ENCODE peak calls at places on chromosomes 4 and X, in four cellular contexts. Q is H1, I is mesendoderm, U is IMR-90. R is an unnamed sample.

GRCh38 chrX:109934434-109934833 is 68.5 kb upstream of the TMEM164 start:
- DNase-seq in Q (no peak), I (no peak), U (peak; percentile 21), R (no peak)

GRCh38 chr4:23368081-23368697 is 521.7 kb downstream of the PPARGC1A start:
- DNase-seq in Q (peak; percentile 62), I (peak; percentile 71), U (peak; percentile 1), R (peak; percentile 75)

GRCh38 chrX:111041018-111041462 is 55.0 kb upstream of the PAK3 start:
- DNase-seq in Q (no peak), I (no peak), U (peak; percentile 90), R (no peak)

GRCh38 chr4:175469519-175469918 is 342.5 kb downstream of the GPM6A start:
- DNase-seq in Q (no peak), I (peak; percentile 91), U (peak; percentile 21), R (no peak)

GRCh38 chrX:118353081-118353850 is 7.4 kb downstream of the WDR44 start:
- DNase-seq in Q (no peak), I (peak; percentile 83), U (no peak), R (no peak)

GRCh38 chr4:119314356-119314755 is 7.6 kb downstream of the FABP2 start:
- DNase-seq in Q (no peak), I (peak; percentile 66), U (peak; percentile 59), R (no peak)

GRCh38 chr4:188841523-188841922 is 702.3 kb downstream of the TRIML1 start:
- DNase-seq in Q (no peak), I (no peak), U (no peak), R (no peak)

GRCh38 chr4:124334119-124334518 is 378.4 kb downstream of the ANKRD50 start:
- DNase-seq in Q (no peak), I (peak; percentile 78), U (peak; percentile 89), R (no peak)

GRCh38 chr4:99366491-99366890 is 13.9 kb upstream of the ADH1C start:
- DNase-seq in Q (no peak), I (no peak), U (no peak), R (no peak)

GRCh38 chrX:73847991-73848390 is 285.0 kb downstream of the CHIC1 start:
- DNase-seq in Q (no peak), I (peak; percentile 1), U (no peak), R (no peak)

GRCh38 chr4:150039790-150040189 is 38.5 kb upstream of the DCLK2 start:
- DNase-seq in Q (no peak), I (peak; percentile 26), U (no peak), R (no peak)

GRCh38 chrX:104270916-104271512 is 16.3 kb upstream of the ESX1 start:
- DNase-seq in Q (peak; percentile 72), I (peak; percentile 59), U (peak; percentile 22), R (peak; percentile 53)

GRCh38 chrX:43741843-43742573 is 85.9 kb downstream of the MAOA start:
- DNase-seq in Q (no peak), I (no peak), U (no peak), R (no peak)

GRCh38 chr4:182547435-182547834 is 304.2 kb downstream of the TENM3 start:
- DNase-seq in Q (no peak), I (no peak), U (no peak), R (no peak)

GRCh38 chrX:86805241-86805640 is 657.0 kb downstream of the DACH2 start:
- DNase-seq in Q (no peak), I (peak; percentile 1), U (no peak), R (no peak)

GRCh38 chr4:105389167-105389566 is 84.7 kb downstream of the PPA2 start:
- DNase-seq in Q (no peak), I (no peak), U (peak; percentile 48), R (no peak)

GRCh38 chrX:71514367-71515038 is 18.4 kb upstream of the OGT start:
- DNase-seq in Q (no peak), I (peak; percentile 38), U (no peak), R (no peak)

GRCh38 chrX:27751976-27752375 is 55.8 kb upstream of the MAGEB10 start:
- DNase-seq in Q (no peak), I (no peak), U (no peak), R (no peak)

GRCh38 chrX:27740933-27741332 is 66.9 kb upstream of the MAGEB10 start:
- DNase-seq in Q (no peak), I (no peak), U (no peak), R (no peak)

DNA sequence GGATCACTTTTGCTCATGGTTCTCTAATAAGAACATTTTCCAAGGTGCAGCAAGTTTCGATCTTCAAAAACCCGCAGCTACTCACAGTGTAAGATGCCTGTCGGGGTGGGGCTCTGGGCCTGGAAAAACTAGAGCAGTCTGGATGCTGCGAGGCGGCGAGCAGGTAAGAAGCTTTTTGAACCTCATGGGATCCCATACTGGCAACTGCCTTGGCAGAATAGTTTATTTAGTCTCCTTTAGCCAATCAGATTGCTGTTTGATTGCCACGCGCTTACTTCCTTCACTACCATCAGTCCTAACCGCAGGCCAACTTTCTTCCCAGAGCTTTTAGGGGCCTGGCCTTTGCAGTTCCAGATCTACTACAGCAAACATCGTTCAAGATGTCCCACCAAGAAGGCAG is 61.3 kb upstream of the MAGEB10 start:
- DNase-seq in Q (no peak), I (no peak), U (no peak), R (no peak)
- H3K56ac ChIP-seq in Q (no peak overlapping the region), I (no peak overlapping the region), U (no peak overlapping the region), R (no peak overlapping the region)

DNA sequence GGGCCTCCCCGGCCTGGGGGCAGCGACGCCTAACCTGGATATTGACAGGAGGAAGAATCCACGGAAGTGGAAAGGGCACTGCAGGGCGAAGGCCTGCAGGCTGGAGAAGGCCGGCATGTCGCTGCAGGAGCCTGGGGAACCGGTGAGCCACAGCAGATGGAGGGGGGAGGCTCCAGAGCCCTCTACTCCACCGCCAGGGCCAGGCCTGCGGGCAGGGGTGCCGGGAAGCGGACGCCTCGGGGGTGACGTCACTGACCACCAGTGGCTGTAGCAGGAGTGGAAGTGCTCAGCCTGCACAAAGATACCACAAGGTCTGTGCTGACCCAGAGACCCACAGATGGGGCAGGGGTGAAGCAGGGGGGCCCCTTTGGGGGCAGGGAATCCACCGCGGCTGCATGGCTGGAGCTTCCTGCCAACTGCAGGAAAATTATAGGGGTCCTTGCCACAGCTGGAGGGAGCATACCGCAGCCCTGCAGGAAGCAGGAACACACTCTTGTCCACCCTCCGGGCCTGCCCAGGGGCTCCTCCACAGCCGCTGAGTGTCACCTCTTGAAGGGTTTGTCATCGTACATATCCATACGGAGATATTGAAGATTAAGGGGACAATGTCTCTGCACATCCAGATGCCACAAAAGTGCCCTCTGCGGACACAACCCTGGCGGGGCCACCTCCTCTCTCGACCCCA is 7.6 kb upstream of the HTRA3 start:
- DNase-seq in Q (no peak), I (no peak), U (peak; percentile 25), R (no peak)
- H2BK5ac ChIP-seq in Q (no peak overlapping the region), I (no peak overlapping the region), U (no peak overlapping the region), R (no peak overlapping the region)

GRCh38 chr4:3304831-3305609 is 12.2 kb downstream of the RGS12 start:
- DNase-seq in Q (no peak), I (no peak), U (peak; percentile 52), R (peak; percentile 21)

GRCh38 chr4:3302786-3303444 is 10.1 kb downstream of the RGS12 start:
- DNase-seq in Q (peak; percentile 50), I (no peak), U (no peak), R (peak; percentile 25)

GRCh38 chr4:3303445-3303824 is 10.6 kb downstream of the RGS12 start:
- DNase-seq in Q (no peak), I (no peak), U (no peak), R (peak; percentile 21)

GRCh38 chr4:3305610-3306371 is 13.0 kb downstream of the RGS12 start:
- DNase-seq in Q (no peak), I (peak; percentile 11), U (peak; percentile 62), R (no peak)

GRCh38 chr4:3303840-3304715 is 11.3 kb downstream of the RGS12 start:
- DNase-seq in Q (no peak), I (no peak), U (no peak), R (no peak)
- H3K4me1 ChIP-seq in Q (peaks cover 18% of the 10 kb centered on the region), I (no peaks in the 10 kb centered on the region), U (peaks cover 23% of the 10 kb centered on the region), R (no peaks in the 10 kb centered on the region)

DNA sequence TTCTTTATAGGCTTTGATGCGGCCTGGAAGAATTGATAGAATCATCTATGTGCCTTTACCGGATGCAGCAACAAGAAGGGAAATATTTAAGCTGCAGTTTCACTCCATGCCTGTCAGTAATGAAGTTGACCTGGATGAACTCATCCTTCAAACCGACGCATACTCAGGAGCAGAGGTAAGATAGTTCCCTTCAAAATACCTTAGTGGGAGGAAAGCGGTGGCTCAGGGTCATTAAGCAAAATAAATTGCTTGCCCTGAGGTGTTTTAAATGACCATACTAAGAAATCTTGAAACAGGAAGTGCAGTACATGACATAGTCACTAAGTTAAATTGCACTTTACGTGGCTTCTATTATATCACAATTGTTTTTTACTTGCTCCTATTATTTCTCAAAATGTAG is 140.6 kb upstream of the SPRY1 start:
- DNase-seq in Q (no peak), I (no peak), U (no peak), R (no peak)
- H3K56ac ChIP-seq in Q (no peak overlapping the region), I (no peak overlapping the region), U (no peak overlapping the region), R (no peak overlapping the region)

GRCh38 chr4:55849724-55850123 is 3.7 kb upstream of the EXOC1 start:
- DNase-seq in Q (peak; percentile 56), I (no peak), U (no peak), R (peak; percentile 42)

GRCh38 chr4:55857586-55857985 is 4.1 kb downstream of the EXOC1 start:
- DNase-seq in Q (no peak), I (no peak), U (no peak), R (no peak)

GRCh38 chr4:55851885-55852284 is 1.6 kb upstream of the EXOC1 start:
- DNase-seq in Q (no peak), I (peak; percentile 77), U (no peak), R (no peak)

GRCh38 chr4:55853484-55854046 is at the start of gene EXOC1:
- DNase-seq in Q (peak; percentile 99), I (peak; percentile 98), U (peak; percentile 94), R (peak; percentile 98)

DNA sequence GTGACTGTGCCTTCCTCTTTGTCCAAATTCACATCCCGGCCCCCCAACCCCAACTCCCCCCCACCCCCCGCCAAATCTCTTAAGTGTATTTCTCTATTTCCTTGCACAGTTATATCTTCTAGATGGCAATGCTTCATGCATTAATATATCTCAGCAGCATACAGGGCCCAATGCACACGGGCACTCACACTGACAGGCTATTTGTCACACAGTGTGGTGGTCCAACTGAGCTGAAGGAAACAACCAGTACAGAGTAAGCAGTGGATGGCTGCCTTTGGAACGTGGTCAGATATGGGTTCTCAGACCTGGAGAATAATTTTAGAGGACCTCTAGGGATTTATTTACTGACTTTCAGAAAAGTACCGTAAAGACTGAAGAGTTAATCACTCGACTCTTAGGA is 684 bp downstream of the EXOC1 start:
- DNase-seq in Q (no peak), I (no peak), U (no peak), R (no peak)
- H2BK5ac ChIP-seq in Q (no peak overlapping the region), I (no peak overlapping the region), U (no peak overlapping the region), R (no peak overlapping the region)

GRCh38 chr4:15694431-15694830 is 8.4 kb upstream of the BST1 start:
- DNase-seq in Q (no peak), I (no peak), U (no peak), R (no peak)
- H3K4me1 ChIP-seq in Q (peaks cover 6% of the 10 kb centered on the region), I (peaks cover 4% of the 10 kb centered on the region), U (peaks cover 10% of the 10 kb centered on the region), R (peaks cover 7% of the 10 kb centered on the region)

DNA sequence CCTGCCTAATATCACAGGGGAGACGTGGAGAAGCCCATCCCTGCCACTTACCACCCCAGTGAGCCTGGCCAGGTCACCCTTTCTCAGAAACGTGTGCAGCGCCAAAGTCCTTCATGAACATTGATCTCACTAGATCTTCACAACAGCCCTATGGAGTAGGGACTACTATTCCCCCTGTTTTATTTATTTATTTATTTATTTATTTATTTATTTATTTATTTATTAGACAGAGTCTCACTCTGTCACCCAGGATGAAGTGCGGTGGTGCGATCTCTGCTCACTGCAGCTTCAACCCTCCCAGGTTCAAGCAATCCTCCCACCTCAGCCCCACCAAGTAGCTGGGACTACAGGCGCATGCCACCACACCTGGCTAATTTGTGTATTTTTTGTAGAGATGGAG is 61.8 kb downstream of the PPP2R2C start:
- DNase-seq in Q (no peak), I (no peak), U (no peak), R (no peak)
- H3K56ac ChIP-seq in Q (no peak overlapping the region), I (no peak overlapping the region), U (no peak overlapping the region), R (no peak overlapping the region)

R was measured in H9.